ENCODE peak calls at places on chromosomes 12 and 14, in five cellular contexts. One of them, this sample, is unnamed. For H3K9me3, the result is how much of the 10 kb centered on the place peaks cover.

GRCh38 chr12:80655751-80656150 is 51.7 kb upstream of the MYF6 start:
- DNase-seq in heart left ventricle: no peak
- DNase-seq in HepG2: no peak
- DNase-seq in uterus: no peak
- DNase-seq in transverse colon: no peak
- DNase-seq in this sample: no peak

GRCh38 chr14:38198425-38198824 is 9.3 kb upstream of the SSTR1 start:
- DNase-seq in heart left ventricle: no peak
- DNase-seq in HepG2: no peak
- DNase-seq in uterus: no peak
- DNase-seq in transverse colon: no peak
- DNase-seq in this sample: no peak

GRCh38 chr12:101962486-101962885 is 85.1 kb downstream of the DRAM1 start:
- DNase-seq in HepG2: no peak
- DNase-seq in heart left ventricle: peak
- DNase-seq in uterus: no peak
- DNase-seq in transverse colon: no peak
- DNase-seq in this sample: no peak

GRCh38 chr12:120718055-120718454 is 7.6 kb upstream of the ACADS start:
- DNase-seq in HepG2: no peak
- DNase-seq in heart left ventricle: no peak
- DNase-seq in transverse colon: no peak
- DNase-seq in uterus: no peak
- DNase-seq in this sample: no peak

GRCh38 chr12:67720383-67720856 is 71.9 kb downstream of the DYRK2 start:
- DNase-seq in uterus: no peak
- DNase-seq in heart left ventricle: peak
- DNase-seq in transverse colon: no peak
- DNase-seq in HepG2: no peak
- DNase-seq in this sample: no peak

GRCh38 chr14:55577229-55577628 is 2.8 kb upstream of the KTN1 start:
- DNase-seq in uterus: no peak
- DNase-seq in transverse colon: no peak
- DNase-seq in heart left ventricle: no peak
- DNase-seq in HepG2: no peak
- DNase-seq in this sample: no peak

GRCh38 chr14:35159742-35160409 is 37.5 kb downstream of the PRORP start:
- DNase-seq in heart left ventricle: no peak
- DNase-seq in transverse colon: no peak
- DNase-seq in uterus: no peak
- DNase-seq in HepG2: peak
- DNase-seq in this sample: no peak

GRCh38 chr14:68585690-68586089 is 207.2 kb downstream of the ZFP36L1 start:
- DNase-seq in HepG2: no peak
- DNase-seq in uterus: peak
- DNase-seq in transverse colon: no peak
- DNase-seq in heart left ventricle: no peak
- DNase-seq in this sample: no peak

GRCh38 chr12:3204143-3204542 is 127.0 kb downstream of the TSPAN9 start:
- DNase-seq in heart left ventricle: peak
- DNase-seq in HepG2: no peak
- DNase-seq in uterus: no peak
- DNase-seq in transverse colon: no peak
- DNase-seq in this sample: no peak

GRCh38 chr12:7984900-7985299 is 47.6 kb upstream of the FOXJ2 start:
- DNase-seq in transverse colon: no peak
- DNase-seq in HepG2: no peak
- DNase-seq in heart left ventricle: no peak
- DNase-seq in uterus: no peak
- DNase-seq in this sample: no peak

GRCh38 chr14:92988786-92989755 is 66.1 kb downstream of the CHGA start:
- DNase-seq in uterus: no peak
- DNase-seq in HepG2: no peak
- DNase-seq in heart left ventricle: peak
- DNase-seq in transverse colon: no peak
- DNase-seq in this sample: no peak

GRCh38 chr14:84584526-84584925 is 945.4 kb upstream of the FLRT2 start:
- DNase-seq in uterus: no peak
- DNase-seq in transverse colon: no peak
- DNase-seq in heart left ventricle: no peak
- DNase-seq in HepG2: no peak
- DNase-seq in this sample: no peak

GRCh38 chr14:104885973-104886689 is 21.1 kb downstream of the CEP170B start:
- DNase-seq in heart left ventricle: no peak
- DNase-seq in uterus: peak
- DNase-seq in transverse colon: peak
- DNase-seq in HepG2: no peak
- DNase-seq in this sample: peak

GRCh38 chr12:47828967-47829482 is 9.3 kb upstream of the HDAC7 start:
- DNase-seq in transverse colon: peak
- DNase-seq in heart left ventricle: peak
- DNase-seq in HepG2: no peak
- DNase-seq in uterus: peak
- DNase-seq in this sample: peak

GRCh38 chr14:21192447-21192822 is 36.6 kb upstream of the OR5AU1 start:
- DNase-seq in heart left ventricle: no peak
- DNase-seq in transverse colon: no peak
- DNase-seq in HepG2: no peak
- DNase-seq in uterus: no peak
- DNase-seq in this sample: no peak

GRCh38 chr12:29844667-29845066 is 60.9 kb upstream of the TMTC1 start:
- DNase-seq in heart left ventricle: no peak
- DNase-seq in uterus: no peak
- DNase-seq in HepG2: no peak
- DNase-seq in transverse colon: no peak
- DNase-seq in this sample: no peak

GRCh38 chr14:65750906-65751305 is 338.4 kb downstream of the FUT8 start:
- DNase-seq in HepG2: no peak
- DNase-seq in heart left ventricle: no peak
- DNase-seq in uterus: no peak
- DNase-seq in transverse colon: no peak
- DNase-seq in this sample: no peak

GRCh38 chr14:37081220-37081619 is 91.2 kb downstream of the SLC25A21 start:
- DNase-seq in transverse colon: no peak
- DNase-seq in HepG2: no peak
- DNase-seq in uterus: no peak
- DNase-seq in heart left ventricle: no peak
- DNase-seq in this sample: no peak

GRCh38 chr12:7444076-7444475 is at the start of gene CD163L1:
- DNase-seq in uterus: no peak
- DNase-seq in heart left ventricle: no peak
- DNase-seq in HepG2: no peak
- DNase-seq in transverse colon: no peak
- DNase-seq in this sample: no peak

GRCh38 chr12:5376591-5377207 is 55.2 kb upstream of the NTF3 start:
- DNase-seq in transverse colon: peak
- DNase-seq in uterus: no peak
- DNase-seq in heart left ventricle: no peak
- DNase-seq in HepG2: no peak
- DNase-seq in this sample: no peak

GRCh38 chr12:84874125-84874824 is 38.3 kb downstream of the SLC6A15 start:
- DNase-seq in transverse colon: no peak
- DNase-seq in uterus: no peak
- DNase-seq in HepG2: peak
- DNase-seq in heart left ventricle: no peak
- DNase-seq in this sample: no peak

GRCh38 chr12:78977463-78977862 is 112.9 kb downstream of the SYT1 start:
- DNase-seq in transverse colon: no peak
- DNase-seq in uterus: no peak
- DNase-seq in heart left ventricle: no peak
- DNase-seq in HepG2: no peak
- DNase-seq in this sample: no peak

GRCh38 chr14:104107101-104107581 is 21.6 kb downstream of the ASPG start:
- DNase-seq in transverse colon: no peak
- DNase-seq in uterus: peak
- DNase-seq in heart left ventricle: no peak
- DNase-seq in HepG2: no peak
- DNase-seq in this sample: peak

GRCh38 chr14:65069874-65070709 is 32.2 kb downstream of the MAX start:
- DNase-seq in heart left ventricle: no peak
- DNase-seq in HepG2: no peak
- DNase-seq in transverse colon: peak
- DNase-seq in uterus: no peak
- DNase-seq in this sample: no peak

GRCh38 chr14:100754020-100754419 is 27.3 kb downstream of the DLK1 start:
- DNase-seq in transverse colon: no peak
- DNase-seq in HepG2: peak
- DNase-seq in heart left ventricle: no peak
- DNase-seq in uterus: no peak
- DNase-seq in this sample: no peak

GRCh38 chr12:115012861-115013667 is 329.1 kb upstream of the TBX3 start:
- DNase-seq in heart left ventricle: peak
- DNase-seq in transverse colon: no peak
- DNase-seq in uterus: no peak
- DNase-seq in HepG2: no peak
- DNase-seq in this sample: no peak

GRCh38 chr12:62860501-62861156 is 74.3 kb downstream of the PPM1H start:
- DNase-seq in heart left ventricle: no peak
- DNase-seq in HepG2: no peak
- DNase-seq in uterus: no peak
- DNase-seq in transverse colon: no peak
- DNase-seq in this sample: no peak

GRCh38 chr14:95514131-95515079 is 2.0 kb downstream of the SYNE3 start:
- DNase-seq in heart left ventricle: no peak
- DNase-seq in uterus: no peak
- DNase-seq in HepG2: no peak
- DNase-seq in transverse colon: no peak
- DNase-seq in this sample: no peak

GRCh38 chr12:57759360-57759980 is 4.6 kb downstream of the MARCHF9 start:
- DNase-seq in heart left ventricle: no peak
- DNase-seq in HepG2: peak
- DNase-seq in uterus: no peak
- DNase-seq in transverse colon: no peak
- DNase-seq in this sample: no peak

GRCh38 chr14:88063807-88064206 is 58.9 kb downstream of the GPR65 start:
- DNase-seq in transverse colon: no peak
- DNase-seq in heart left ventricle: no peak
- DNase-seq in uterus: no peak
- DNase-seq in HepG2: no peak
- DNase-seq in this sample: no peak

GRCh38 chr12:131766382-131767107 is 55.7 kb downstream of the SFSWAP start:
- DNase-seq in heart left ventricle: no peak
- DNase-seq in HepG2: no peak
- DNase-seq in uterus: no peak
- DNase-seq in transverse colon: no peak
- DNase-seq in this sample: no peak

DNA sequence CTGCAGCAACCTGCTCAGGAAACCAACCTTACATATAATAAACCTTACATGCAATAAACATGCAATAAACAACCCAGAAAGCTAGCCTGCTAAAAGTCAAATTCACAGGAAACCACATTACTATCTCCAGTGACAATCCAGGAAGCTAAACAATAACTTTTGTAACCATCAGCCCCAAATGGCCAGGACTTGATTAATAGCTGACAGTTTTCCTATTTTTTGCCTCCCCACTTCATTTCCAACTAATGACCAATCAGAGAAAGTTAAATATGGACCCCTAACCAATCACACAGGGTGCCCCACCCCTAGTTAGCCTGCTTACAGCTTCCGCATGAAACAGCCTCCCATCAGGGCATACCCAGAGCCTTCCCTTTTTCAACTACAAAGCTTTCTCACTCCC is 152.2 kb upstream of the LMNTD1 start:
- DNase-seq in uterus: no peak
- DNase-seq in heart left ventricle: no peak
- DNase-seq in transverse colon: no peak
- DNase-seq in HepG2: no peak
- DNase-seq in this sample: no peak
- H3K9me3 ChIP-seq in uterus: under half
- H3K9me3 ChIP-seq in heart left ventricle: under half
- H3K9me3 ChIP-seq in transverse colon: under half
- H3K9me3 ChIP-seq in HepG2: under half
- H3K9me3 ChIP-seq in this sample: under half

GRCh38 chr14:74018704-74019407 is at the start of the genes BBOF1 and ENTPD5:
- DNase-seq in heart left ventricle: peak
- DNase-seq in transverse colon: peak
- DNase-seq in uterus: peak
- DNase-seq in HepG2: peak
- DNase-seq in this sample: peak
- TF ChIP-seq POLR2A in heart left ventricle: peak
- TF ChIP-seq POLR2A in transverse colon: peak
- TF ChIP-seq POLR2A in uterus: peak
- TF ChIP-seq POLR2A in HepG2: peak
- TF ChIP-seq POLR2A in this sample: peak

GRCh38 chr14:106776395-106776983 is 1250.1 kb downstream of the TMEM121 start:
- DNase-seq in HepG2: no peak
- DNase-seq in heart left ventricle: no peak
- DNase-seq in transverse colon: no peak
- DNase-seq in uterus: no peak
- DNase-seq in this sample: no peak
- H3K9me3 ChIP-seq in HepG2: under half
- H3K9me3 ChIP-seq in heart left ventricle: under half
- H3K9me3 ChIP-seq in transverse colon: under half
- H3K9me3 ChIP-seq in uterus: under half
- H3K9me3 ChIP-seq in this sample: under half

GRCh38 chr14:24116111-24116809 is 1.5 kb upstream of the NRL start:
- DNase-seq in uterus: no peak
- DNase-seq in transverse colon: no peak
- DNase-seq in heart left ventricle: no peak
- DNase-seq in HepG2: no peak
- DNase-seq in this sample: no peak

GRCh38 chr14:24114536-24115450 is at the start of the genes DCAF11 and NRL:
- DNase-seq in heart left ventricle: peak
- DNase-seq in HepG2: peak
- DNase-seq in transverse colon: peak
- DNase-seq in uterus: peak
- DNase-seq in this sample: peak

GRCh38 chr14:24115451-24116110 is 832 bp upstream of the NRL start:
- DNase-seq in uterus: no peak
- DNase-seq in transverse colon: no peak
- DNase-seq in HepG2: no peak
- DNase-seq in heart left ventricle: no peak
- DNase-seq in this sample: no peak

GRCh38 chr14:24113379-24113800 is 1.2 kb upstream of the DCAF11 start:
- DNase-seq in uterus: no peak
- DNase-seq in HepG2: no peak
- DNase-seq in heart left ventricle: no peak
- DNase-seq in transverse colon: no peak
- DNase-seq in this sample: no peak

GRCh38 chr14:24113801-24114535 is 609 bp upstream of the DCAF11 start:
- DNase-seq in HepG2: peak
- DNase-seq in uterus: peak
- DNase-seq in transverse colon: peak
- DNase-seq in heart left ventricle: peak
- DNase-seq in this sample: peak
- TF ChIP-seq POLR2A in HepG2: peak
- TF ChIP-seq POLR2A in uterus: no peak
- TF ChIP-seq POLR2A in transverse colon: peak
- TF ChIP-seq POLR2A in heart left ventricle: peak
- TF ChIP-seq POLR2A in this sample: peak

This sample was measured in right lobe of liver.